ENCODE peak calls at places on chromosome 3, in nine cellular contexts. M is midbrain, Z is OCI-M1, R is glutamatergic neuron, T is amygdala, H is Calu3, C is RCC 7860, D is neural progenitor cell, U is transverse colon. O is an unnamed sample.

GRCh38 chr3:146131616-146132410 is 29.2 kb downstream of the PLOD2 start:
- DNase-seq in M (no peak), Z (peak; percentile 20), R (no peak), T (no peak), H (peak; percentile 20), C (peak; percentile 96), D (no peak), U (no peak), O (no peak)

GRCh38 chr3:182451871-182452270 is 341.4 kb upstream of the ATP11B start:
- DNase-seq in M (no peak), Z (no peak), R (no peak), T (no peak), H (no peak), C (no peak), D (peak; percentile 69), U (no peak), O (no peak)

GRCh38 chr3:50222169-50222528 is 13.9 kb upstream of the GNAI2 start:
- DNase-seq in M (no peak), Z (no peak), R (no peak), T (no peak), H (no peak), C (no peak), D (no peak), U (no peak), O (peak; percentile 50)

GRCh38 chr3:170355738-170356595 is 1.5 kb upstream of the SKIL start:
- DNase-seq in M (peak; percentile 56), Z (peak; percentile 77), R (peak; percentile 49), T (peak; percentile 28), H (peak; percentile 65), C (peak; percentile 71), D (peak; percentile 60), U (peak; percentile 56), O (peak; percentile 53)

GRCh38 chr3:194687638-194688206 is 2.0 kb downstream of the FAM43A start:
- DNase-seq in M (peak; percentile 7), Z (peak; percentile 31), R (peak; percentile 83), T (no peak), H (peak; percentile 83), C (no peak), D (peak; percentile 96), U (peak; percentile 86), O (peak; percentile 71)

GRCh38 chr3:148178508-148178907 is 519.2 kb upstream of the AGTR1 start:
- DNase-seq in M (peak; percentile 13), Z (peak; percentile 38), R (no peak), T (no peak), H (peak; percentile 45), C (no peak), D (peak; percentile 24), U (no peak), O (no peak)

GRCh38 chr3:50138266-50139230 is 16.6 kb upstream of the SEMA3F start:
- DNase-seq in M (no peak), Z (no peak), R (no peak), T (no peak), H (no peak), C (no peak), D (peak; percentile 88), U (no peak), O (peak; percentile 73)

GRCh38 chr3:162385387-162385786 is 888.8 kb downstream of the OTOL1 start:
- DNase-seq in M (no peak), Z (no peak), R (no peak), T (no peak), H (no peak), C (no peak), D (no peak), U (no peak), O (no peak)

GRCh38 chr3:148856404-148856803 is 8.7 kb upstream of the CPA3 start:
- DNase-seq in M (no peak), Z (no peak), R (no peak), T (no peak), H (no peak), C (no peak), D (no peak), U (no peak), O (no peak)

GRCh38 chr3:45078910-45079522 is 52.9 kb downstream of the CLEC3B start:
- DNase-seq in M (no peak), Z (no peak), R (no peak), T (no peak), H (no peak), C (no peak), D (no peak), U (peak; percentile 47), O (no peak)

GRCh38 chr3:139111392-139112229 is 66.9 kb upstream of the PRR23C start:
- DNase-seq in M (peak; percentile 66), Z (peak; percentile 80), R (peak; percentile 82), T (peak; percentile 44), H (peak; percentile 92), C (peak; percentile 39), D (peak; percentile 74), U (peak; percentile 74), O (peak; percentile 67)